ENCODE peak calls at places on chromosomes 13 and 19, in seven cellular contexts. F is NAMALWA; Z is AML-193; S is cardiac fibroblast; Y is iPS-NIHi11; K is CD4-positive, alpha-beta T cell; V is naive B cell. X is an unnamed sample.

GRCh38 chr19:19335408-19336158 is 15.0 kb downstream of the MAU2 start:
- DNase-seq in F (no peak), Z (no peak), S (no peak), Y (no peak), K (no peak), V (no peak), X (no peak)

GRCh38 chr19:54448037-54448773 is 794 bp upstream of the LENG8 start:
- DNase-seq in F (peak), Z (no peak), S (peak), Y (peak), K (no peak), V (no peak), X (no peak)

GRCh38 chr19:6092329-6093286 is 17.7 kb downstream of the RFX2 start:
- DNase-seq in F (no peak), Z (no peak), S (peak), Y (peak), K (no peak), V (no peak), X (no peak)

GRCh38 chr19:10752237-10752912 is 34.5 kb downstream of the DNM2 start:
- DNase-seq in F (no peak), Z (no peak), S (no peak), Y (no peak), K (no peak), V (no peak), X (no peak)

GRCh38 chr19:31347828-31348314 is 1.4 kb downstream of the TSHZ3 start:
- DNase-seq in F (no peak), Z (no peak), S (peak), Y (no peak), K (no peak), V (no peak), X (no peak)

GRCh38 chr19:21587549-21587948 is 82.1 kb downstream of the ZNF429 start:
- DNase-seq in F (no peak), Z (no peak), S (no peak), Y (no peak), K (no peak), V (no peak), X (no peak)

GRCh38 chr13:23140492-23140891 is 40.3 kb upstream of the SGCG start:
- DNase-seq in F (no peak), Z (no peak), S (no peak), Y (no peak), K (no peak), V (no peak), X (no peak)

GRCh38 chr19:19077103-19077502 is 13.3 kb downstream of the SLC25A42 start:
- DNase-seq in F (no peak), Z (no peak), S (no peak), Y (no peak), K (no peak), V (no peak), X (no peak)

GRCh38 chr19:13022111-13022858 is 27.0 kb downstream of the NFIX start:
- DNase-seq in F (no peak), Z (no peak), S (peak), Y (no peak), K (no peak), V (no peak), X (no peak)

GRCh38 chr13:48559638-48560320 is 26.9 kb upstream of the RCBTB2 start:
- DNase-seq in F (no peak), Z (no peak), S (peak), Y (no peak), K (no peak), V (no peak), X (no peak)

GRCh38 chr19:48934837-48935236 is 1.3 kb downstream of the DHDH start:
- DNase-seq in F (peak), Z (no peak), S (no peak), Y (no peak), K (no peak), V (no peak), X (no peak)

GRCh38 chr19:16033721-16034120 is 42.6 kb upstream of the TPM4 start:
- DNase-seq in F (no peak), Z (no peak), S (no peak), Y (peak), K (no peak), V (no peak), X (no peak)

GRCh38 chr13:32846556-32846955 is 169.7 kb upstream of the KL start:
- DNase-seq in F (no peak), Z (no peak), S (no peak), Y (peak), K (no peak), V (no peak), X (no peak)

GRCh38 chr13:109412232-109412935 is 374.0 kb downstream of the IRS2 start:
- DNase-seq in F (no peak), Z (no peak), S (peak), Y (peak), K (no peak), V (no peak), X (no peak)

GRCh38 chr13:73803997-73804396 is 330.2 kb downstream of the KLF12 start:
- DNase-seq in F (no peak), Z (no peak), S (peak), Y (no peak), K (no peak), V (no peak), X (no peak)

GRCh38 chr13:39054112-39054511 is 15.9 kb downstream of the NHLRC3 start:
- DNase-seq in F (no peak), Z (no peak), S (no peak), Y (no peak), K (no peak), V (no peak), X (no peak)

GRCh38 chr13:53191091-53191490 is 162.5 kb downstream of the OLFM4 start:
- DNase-seq in F (no peak), Z (no peak), S (no peak), Y (peak), K (no peak), V (no peak), X (no peak)

GRCh38 chr13:31860002-31860401 is 120.7 kb downstream of the RXFP2 start:
- DNase-seq in F (no peak), Z (no peak), S (no peak), Y (no peak), K (no peak), V (no peak), X (no peak)

GRCh38 chr19:10898633-10899032 is 27.3 kb downstream of the CARM1 start:
- DNase-seq in F (no peak), Z (no peak), S (no peak), Y (peak), K (no peak), V (no peak), X (no peak)

GRCh38 chr13:30673669-30674521 is 56.2 kb downstream of the USPL1 start:
- DNase-seq in F (peak), Z (peak), S (peak), Y (peak), K (peak), V (peak), X (peak)

GRCh38 chr13:34308725-34309124 is 490.8 kb downstream of the RFC3 start:
- DNase-seq in F (no peak), Z (no peak), S (no peak), Y (no peak), K (no peak), V (no peak), X (no peak)

GRCh38 chr13:95154441-95154886 is 146.8 kb downstream of the ABCC4 start:
- DNase-seq in F (no peak), Z (no peak), S (peak), Y (no peak), K (no peak), V (no peak), X (no peak)

GRCh38 chr13:52345048-52345447 is 60.9 kb downstream of the THSD1 start:
- DNase-seq in F (no peak), Z (no peak), S (peak), Y (no peak), K (no peak), V (no peak), X (no peak)

GRCh38 chr19:48466571-48467325 is 2.4 kb upstream of the CYTH2 start:
- DNase-seq in F (no peak), Z (no peak), S (peak), Y (no peak), K (no peak), V (no peak), X (no peak)

X was measured in GM19239.